ENCODE peak calls at places on chromosomes 16 and 17, in six cellular contexts. L is nephron progenitor cell, I is A549, A is choroid plexus epithelial cell, M is lower leg skin, Y is Caco-2. X is an unnamed sample.

GRCh38 chr16:50195756-50196155 is 42.6 kb downstream of the TENT4B start:
- DNase-seq in L (no peak), I (no peak), A (no peak), M (no peak), Y (no peak), X (no peak)

GRCh38 chr17:76753061-76753961 is 15.4 kb downstream of the MFSD11 start:
- DNase-seq in L (no peak), I (no peak), A (no peak), M (no peak), Y (no peak), X (no peak)

GRCh38 chr17:79937981-79938695 is 97.5 kb downstream of the TBC1D16 start:
- DNase-seq in L (no peak), I (no peak), A (no peak), M (no peak), Y (no peak), X (no peak)

GRCh38 chr16:52498640-52499039 is 48.3 kb downstream of the TOX3 start:
- DNase-seq in L (no peak), I (no peak), A (no peak), M (no peak), Y (no peak), X (peak)

GRCh38 chr16:70428178-70428998 is 10.5 kb downstream of the ST3GAL2 start:
- DNase-seq in L (peak), I (peak), A (peak), M (peak), Y (peak), X (peak)

GRCh38 chr17:13736915-13737314 is 135.2 kb upstream of the HS3ST3A1 start:
- DNase-seq in L (no peak), I (no peak), A (no peak), M (no peak), Y (no peak), X (no peak)

GRCh38 chr17:42985225-42985624 is 4.9 kb downstream of the RUNDC1 start:
- DNase-seq in L (no peak), I (no peak), A (no peak), M (no peak), Y (no peak), X (no peak)

GRCh38 chr16:9072806-9073341 is 18.6 kb upstream of the HAPSTR1 start:
- DNase-seq in L (no peak), I (no peak), A (peak), M (no peak), Y (no peak), X (no peak)

GRCh38 chr16:22857296-22857695 is 43.3 kb downstream of the HS3ST2 start:
- DNase-seq in L (no peak), I (no peak), A (no peak), M (no peak), Y (no peak), X (no peak)

DNA sequence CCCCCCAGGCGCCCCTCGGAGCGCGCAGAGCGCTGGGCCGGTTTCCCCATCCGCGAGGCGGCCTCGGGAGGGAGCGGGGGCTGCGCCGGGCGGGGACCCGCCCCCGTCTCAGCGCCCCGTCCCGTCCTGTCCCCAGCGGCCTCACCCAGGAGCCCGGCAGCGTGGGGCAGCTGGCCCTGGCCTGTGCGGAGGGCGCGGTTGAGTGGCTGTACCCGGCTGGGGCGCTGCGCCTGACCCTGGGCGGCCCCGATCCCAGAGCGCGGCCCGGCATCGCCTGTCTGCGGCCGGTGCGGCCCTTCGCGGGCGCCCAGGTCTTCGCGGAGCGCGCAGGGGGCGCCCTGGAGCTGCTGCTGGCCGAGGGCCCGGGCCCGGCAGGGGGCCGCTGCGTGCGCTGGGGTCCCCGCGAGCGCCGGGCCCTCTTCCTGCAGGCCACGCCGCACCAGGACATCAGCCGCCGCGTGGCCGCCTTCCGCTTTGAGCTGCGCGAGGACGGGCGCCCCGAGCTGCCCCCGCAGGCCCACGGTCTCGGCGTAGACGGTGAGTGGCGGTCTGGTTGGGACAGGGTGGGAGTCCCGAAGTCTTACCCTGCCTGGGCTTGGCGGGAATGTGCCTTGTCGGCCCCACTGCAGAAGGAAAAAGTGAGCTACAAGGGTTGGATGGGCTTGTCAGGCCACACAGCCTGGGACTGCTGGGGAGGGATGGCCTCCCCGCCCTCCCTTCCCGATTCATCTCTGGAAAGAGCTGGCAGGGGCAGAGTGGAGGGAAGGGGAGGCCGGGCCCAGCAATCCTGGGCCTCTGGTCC is 731 bp downstream of the METRN start:
- DNase-seq in L (peak), I (no peak), A (peak), M (no peak), Y (no peak), X (no peak)
- TF ChIP-seq CTCF in L (no peak), I (peak), A (no peak), M (no peak), Y (peak), X (peak)

GRCh38 chr17:73820686-73821448 is 176.6 kb upstream of the SDK2 start:
- DNase-seq in L (peak), I (no peak), A (peak), M (no peak), Y (peak), X (peak)
- TF ChIP-seq CTCF in L (peak), I (no peak), A (peak), M (no peak), Y (no peak), X (peak)

GRCh38 chr17:49845210-49845782 is 2.6 kb downstream of the TAC4 start:
- DNase-seq in L (no peak), I (no peak), A (no peak), M (no peak), Y (no peak), X (no peak)

GRCh38 chr17:49843774-49844350 is 4.0 kb downstream of the TAC4 start:
- DNase-seq in L (no peak), I (peak), A (no peak), M (no peak), Y (peak), X (no peak)

GRCh38 chr17:49836111-49837030 is 11.5 kb downstream of the TAC4 start:
- DNase-seq in L (no peak), I (peak), A (peak), M (no peak), Y (peak), X (no peak)

GRCh38 chr17:49842846-49843245 is 5.0 kb downstream of the TAC4 start:
- DNase-seq in L (no peak), I (no peak), A (no peak), M (no peak), Y (no peak), X (no peak)

GRCh38 chr17:49841548-49841947 is 6.3 kb downstream of the TAC4 start:
- DNase-seq in L (no peak), I (no peak), A (no peak), M (no peak), Y (no peak), X (no peak)
- TF ChIP-seq CTCF in L (no peak), I (no peak), A (peak), M (no peak), Y (peak), X (no peak)

GRCh38 chr17:64236827-64237403 is 26.1 kb downstream of the TEX2 start:
- DNase-seq in L (no peak), I (peak), A (peak), M (no peak), Y (no peak), X (no peak)
- TF ChIP-seq CTCF in L (peak), I (no peak), A (peak), M (no peak), Y (peak), X (peak)

GRCh38 chr16:68368602-68368944 is 57.8 kb downstream of the PRMT7 start:
- DNase-seq in L (no peak), I (no peak), A (no peak), M (no peak), Y (no peak), X (no peak)

GRCh38 chr16:68367440-68367839 is 56.6 kb downstream of the PRMT7 start:
- DNase-seq in L (no peak), I (no peak), A (no peak), M (no peak), Y (no peak), X (no peak)

GRCh38 chr16:68366062-68366461 is 55.2 kb downstream of the PRMT7 start:
- DNase-seq in L (no peak), I (no peak), A (no peak), M (no peak), Y (no peak), X (no peak)

GRCh38 chr16:68367891-68368601 is 57.2 kb downstream of the PRMT7 start:
- DNase-seq in L (no peak), I (no peak), A (no peak), M (no peak), Y (no peak), X (no peak)

GRCh38 chr16:68367034-68367433 is 56.2 kb downstream of the PRMT7 start:
- DNase-seq in L (peak), I (peak), A (peak), M (no peak), Y (peak), X (peak)
- TF ChIP-seq CTCF in L (peak), I (peak), A (peak), M (no peak), Y (peak), X (peak)

GRCh38 chr16:67922221-67922620 is 9.4 kb downstream of the CTRL start:
- DNase-seq in L (no peak), I (no peak), A (peak), M (no peak), Y (no peak), X (no peak)

GRCh38 chr16:67919618-67920210 is 11.9 kb downstream of the CTRL start:
- DNase-seq in L (no peak), I (no peak), A (no peak), M (no peak), Y (no peak), X (no peak)

GRCh38 chr16:67923414-67924127 is 8.1 kb downstream of the CTRL start:
- DNase-seq in L (no peak), I (no peak), A (peak), M (no peak), Y (no peak), X (no peak)

GRCh38 chr16:67924140-67924906 is 7.3 kb downstream of the CTRL start:
- DNase-seq in L (no peak), I (no peak), A (no peak), M (no peak), Y (no peak), X (no peak)

DNA sequence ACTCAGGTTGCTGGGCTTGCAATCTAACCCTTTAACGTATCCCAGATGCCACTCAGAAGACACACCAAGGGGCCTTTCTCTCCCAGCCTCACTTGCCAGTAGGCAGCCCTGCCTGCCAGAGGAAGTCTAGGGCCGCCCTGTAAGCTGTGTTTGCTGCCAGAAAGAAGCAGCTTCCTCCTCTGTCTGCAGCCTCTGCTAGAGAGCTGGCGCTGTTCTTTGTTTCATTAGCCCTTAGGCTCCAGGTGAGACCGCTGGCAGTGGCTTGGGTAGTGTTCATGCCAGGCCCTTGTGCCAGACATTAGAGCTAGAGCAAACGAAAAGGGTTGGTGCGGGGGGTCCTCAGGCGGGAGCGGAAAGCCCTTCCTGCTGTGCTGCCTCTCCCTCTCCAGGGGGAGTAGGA is 8.9 kb downstream of the CTRL start:
- DNase-seq in L (no peak), I (no peak), A (no peak), M (no peak), Y (no peak), X (no peak)
- TF ChIP-seq CTCF in L (no peak), I (no peak), A (no peak), M (no peak), Y (no peak), X (no peak)

GRCh38 chr16:57938936-57939871 is 31.7 kb downstream of the CNGB1 start:
- DNase-seq in L (no peak), I (peak), A (peak), M (peak), Y (no peak), X (no peak)
- TF ChIP-seq CTCF in L (no peak), I (peak), A (peak), M (no peak), Y (no peak), X (no peak)

DNA sequence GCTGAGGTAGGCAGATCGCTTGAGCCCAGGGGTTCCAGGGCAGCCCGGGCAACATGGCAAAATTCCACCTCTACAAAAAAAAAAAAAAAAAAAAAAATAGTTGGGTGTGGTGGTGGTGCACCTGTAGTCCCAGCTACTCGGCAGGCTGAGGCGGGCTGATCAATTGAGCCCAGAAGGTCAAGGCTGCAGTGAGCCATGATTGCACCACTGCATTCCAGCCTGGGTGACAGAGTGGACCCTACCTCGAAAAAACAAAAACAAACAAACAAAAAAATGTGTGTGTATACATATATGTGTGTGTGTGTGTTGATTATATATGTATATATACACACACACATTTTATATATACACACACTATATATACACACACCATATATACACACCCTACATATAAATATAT is 39.1 kb upstream of the TBC1D3K start:
- DNase-seq in L (no peak), I (no peak), A (no peak), M (no peak), Y (no peak), X (no peak)
- TF ChIP-seq CTCF in L (no peak), I (no peak), A (no peak), M (no peak), Y (no peak), X (no peak)

GRCh38 chr16:81996664-81997529 is 14.4 kb downstream of the SDR42E1 start:
- DNase-seq in L (no peak), I (peak), A (peak), M (no peak), Y (no peak), X (no peak)
- TF ChIP-seq CTCF in L (no peak), I (peak), A (peak), M (no peak), Y (peak), X (peak)